ENCODE peak calls at places on chromosomes 2 and 18, in six cellular contexts. W, L, H, U, M and T are unnamed samples.

GRCh38 chr18:6600667-6601066 is 128.8 kb upstream of the ARHGAP28 start:
- DNase-seq in L (no peak), U (no peak), H (no peak), M (no peak), W (no peak), T (no peak)

GRCh38 chr2:150860301-150860700 is 372.8 kb upstream of the RND3 start:
- DNase-seq in U (no peak), H (no peak), M (no peak), W (no peak), L (no peak), T (no peak)

GRCh38 chr18:79506191-79507075 is 110.7 kb downstream of the NFATC1 start:
- DNase-seq in W (no peak), H (peak; percentile 69), U (no peak), M (no peak), L (peak; percentile 50), T (no peak)

GRCh38 chr2:73746015-73746876 is 9.1 kb upstream of the TPRKB start:
- DNase-seq in W (no peak), U (no peak), M (peak; percentile 80), L (no peak), H (no peak), T (no peak)

GRCh38 chr2:95017308-95017630 is 8.2 kb upstream of the MAL start:
- DNase-seq in L (no peak), U (no peak), H (no peak), W (no peak), M (no peak), T (no peak)

GRCh38 chr18:63676526-63676925 is 14.8 kb upstream of the SERPINB3 start:
- DNase-seq in H (no peak), W (no peak), U (peak; percentile 2), L (no peak), M (no peak), T (no peak)

GRCh38 chr18:28398491-28398890 is 221.6 kb upstream of the CDH2 start:
- DNase-seq in H (no peak), L (no peak), W (no peak), U (no peak), M (no peak), T (no peak)

GRCh38 chr2:204544961-204545860 is at the start of gene PARD3B:
- DNase-seq in W (peak; percentile 76), M (no peak), U (no peak), H (no peak), L (peak; percentile 65), T (no peak)

GRCh38 chr2:160934263-160934662 is 226.0 kb upstream of the TANK start:
- DNase-seq in U (no peak), M (no peak), H (no peak), L (peak; percentile 30), W (no peak), T (no peak)

GRCh38 chr2:70161069-70161534 is 29.7 kb downstream of the C2orf42 start:
- DNase-seq in M (no peak), W (peak; percentile 38), U (peak; percentile 54), L (peak; percentile 14), H (no peak), T (no peak)

GRCh38 chr18:596288-596881 is 403 bp upstream of the CLUL1 start:
- DNase-seq in L (no peak), W (no peak), H (no peak), M (peak; percentile 87), U (peak; percentile 61), T (no peak)

GRCh38 chr2:236754234-236754924 is 184.8 kb downstream of the ACKR3 start:
- DNase-seq in L (no peak), H (no peak), W (no peak), M (no peak), U (peak; percentile 53), T (peak; percentile 62)

GRCh38 chr2:172072279-172072678 is 13.0 kb upstream of the DLX1 start:
- DNase-seq in H (no peak), W (no peak), M (no peak), L (no peak), U (no peak), T (no peak)

GRCh38 chr2:240358821-240359342 is 76.6 kb upstream of the GPC1 start:
- DNase-seq in H (no peak), W (no peak), M (no peak), L (no peak), U (no peak), T (no peak)

GRCh38 chr2:145875011-145875410 is 1355.1 kb upstream of the ZEB2 start:
- DNase-seq in U (no peak), W (no peak), M (no peak), L (no peak), H (no peak), T (no peak)

GRCh38 chr2:105787376-105788318 is 42.9 kb downstream of the NCK2 start:
- DNase-seq in U (peak; percentile 80), M (no peak), L (no peak), H (no peak), W (no peak), T (no peak)

GRCh38 chr18:37553633-37554398 is 11.8 kb downstream of the CELF4 start:
- DNase-seq in U (no peak), M (no peak), W (no peak), H (no peak), L (no peak), T (no peak)

GRCh38 chr2:160253440-160254296 is 53.6 kb upstream of the ITGB6 start:
- DNase-seq in M (no peak), U (no peak), W (no peak), L (no peak), H (no peak), T (no peak)

GRCh38 chr2:290090-290722 is 2.3 kb upstream of the ALKAL2 start:
- DNase-seq in W (no peak), M (peak; percentile 41), L (peak; percentile 82), U (no peak), H (peak; percentile 15), T (no peak)

GRCh38 chr2:194383404-194383803 is 1273.6 kb upstream of the SLC39A10 start:
- DNase-seq in W (no peak), L (peak; percentile 13), H (no peak), U (peak; percentile 40), M (no peak), T (no peak)

GRCh38 chr2:151544449-151544848 is 134.7 kb downstream of the RIF1 start:
- DNase-seq in H (no peak), L (no peak), W (no peak), M (no peak), U (no peak), T (no peak)

GRCh38 chr2:159609933-159610523 is 6.3 kb downstream of the BAZ2B start:
- DNase-seq in L (no peak), W (no peak), U (no peak), H (no peak), M (no peak), T (peak; percentile 28)

GRCh38 chr2:128178650-128179460 is 87.9 kb downstream of the UGGT1 start:
- DNase-seq in U (peak; percentile 42), W (peak; percentile 44), H (peak; percentile 21), M (peak; percentile 14), L (peak; percentile 77), T (peak; percentile 47)

GRCh38 chr2:208820289-208820688 is 413.7 kb downstream of the PTH2R start:
- DNase-seq in H (no peak), W (no peak), L (no peak), M (peak; percentile 0), U (peak; percentile 4), T (peak; percentile 79)

GRCh38 chr2:219423656-219424378 is 5.6 kb downstream of the DES start:
- DNase-seq in W (no peak), L (no peak), H (no peak), M (no peak), U (no peak), T (no peak)

GRCh38 chr2:197223455-197223854 is 87.1 kb downstream of the ANKRD44 start:
- DNase-seq in L (no peak), W (no peak), M (no peak), U (no peak), H (no peak), T (no peak)

GRCh38 chr2:112920923-112921532 is 10.1 kb downstream of the IL37 start:
- DNase-seq in H (no peak), U (no peak), W (peak; percentile 73), L (peak; percentile 53), M (no peak), T (no peak)

GRCh38 chr18:69400976-69401474 is 337 bp downstream of the DOK6 start:
- DNase-seq in H (no peak), U (no peak), L (peak; percentile 33), W (no peak), M (peak; percentile 52), T (no peak)

GRCh38 chr18:38751897-38752296 is 1186.3 kb upstream of the CELF4 start:
- DNase-seq in H (no peak), L (no peak), U (no peak), W (no peak), M (peak; percentile 15), T (no peak)

GRCh38 chr18:46042571-46043123 is 29.4 kb downstream of the PSTPIP2 start:
- DNase-seq in W (peak; percentile 69), U (no peak), H (no peak), L (peak; percentile 88), M (no peak), T (no peak)